ENCODE peak calls at places on chromosomes 5 and 9, in seven cellular contexts. One of them, this sample, is unnamed.

GRCh38 chr5:77129386-77129785 is 42.3 kb upstream of the ZBED3 start:
- DNase-seq in A549: peak; percentile 19
- DNase-seq in endothelial cell of umbilical vein: peak; percentile 17
- DNase-seq in K562: no peak
- DNase-seq in SK-N-SH: peak; percentile 46
- DNase-seq in H1: peak; percentile 74
- DNase-seq in HCT116: peak; percentile 16
- DNase-seq in this sample: peak; percentile 70

GRCh38 chr5:13814293-13814692 is 130.2 kb downstream of the DNAH5 start:
- DNase-seq in A549: no peak
- DNase-seq in endothelial cell of umbilical vein: no peak
- DNase-seq in K562: no peak
- DNase-seq in SK-N-SH: no peak
- DNase-seq in H1: no peak
- DNase-seq in HCT116: no peak
- DNase-seq in this sample: no peak

GRCh38 chr9:110288503-110288902 is 32.2 kb upstream of the TXN start:
- DNase-seq in A549: no peak
- DNase-seq in endothelial cell of umbilical vein: no peak
- DNase-seq in K562: no peak
- DNase-seq in SK-N-SH: no peak
- DNase-seq in H1: no peak
- DNase-seq in HCT116: no peak
- DNase-seq in this sample: no peak

GRCh38 chr9:91727316-91727861 is 222.6 kb downstream of the ROR2 start:
- DNase-seq in A549: peak; percentile 80
- DNase-seq in endothelial cell of umbilical vein: peak; percentile 50
- DNase-seq in K562: peak; percentile 73
- DNase-seq in SK-N-SH: peak; percentile 88
- DNase-seq in H1: peak; percentile 61
- DNase-seq in HCT116: peak; percentile 16
- DNase-seq in this sample: peak; percentile 51

GRCh38 chr9:124084087-124084486 is 72.5 kb downstream of the LHX2 start:
- DNase-seq in A549: no peak
- DNase-seq in endothelial cell of umbilical vein: no peak
- DNase-seq in K562: no peak
- DNase-seq in SK-N-SH: no peak
- DNase-seq in H1: no peak
- DNase-seq in HCT116: no peak
- DNase-seq in this sample: no peak

GRCh38 chr5:35247645-35248034 is 17.4 kb upstream of the PRLR start:
- DNase-seq in A549: no peak
- DNase-seq in endothelial cell of umbilical vein: peak; percentile 44
- DNase-seq in K562: no peak
- DNase-seq in SK-N-SH: no peak
- DNase-seq in H1: no peak
- DNase-seq in HCT116: no peak
- DNase-seq in this sample: no peak

GRCh38 chr5:1506242-1507015 is 17.3 kb downstream of the LPCAT1 start:
- DNase-seq in A549: no peak
- DNase-seq in endothelial cell of umbilical vein: no peak
- DNase-seq in K562: no peak
- DNase-seq in SK-N-SH: no peak
- DNase-seq in H1: no peak
- DNase-seq in HCT116: no peak
- DNase-seq in this sample: no peak

GRCh38 chr9:109371374-109371773 is 50.5 kb upstream of the EPB41L4B start:
- DNase-seq in A549: no peak
- DNase-seq in endothelial cell of umbilical vein: no peak
- DNase-seq in K562: no peak
- DNase-seq in SK-N-SH: no peak
- DNase-seq in H1: no peak
- DNase-seq in HCT116: no peak
- DNase-seq in this sample: no peak

GRCh38 chr9:121945849-121946248 is 147.3 kb downstream of the TTLL11 start:
- DNase-seq in A549: no peak
- DNase-seq in endothelial cell of umbilical vein: no peak
- DNase-seq in K562: no peak
- DNase-seq in SK-N-SH: no peak
- DNase-seq in H1: no peak
- DNase-seq in HCT116: no peak
- DNase-seq in this sample: no peak

GRCh38 chr9:4569101-4569500 is 78.8 kb downstream of the SLC1A1 start:
- DNase-seq in A549: no peak
- DNase-seq in endothelial cell of umbilical vein: no peak
- DNase-seq in K562: no peak
- DNase-seq in SK-N-SH: no peak
- DNase-seq in H1: no peak
- DNase-seq in HCT116: no peak
- DNase-seq in this sample: no peak

GRCh38 chr9:138050472-138051330 is 173.1 kb downstream of the CACNA1B start:
- DNase-seq in A549: no peak
- DNase-seq in endothelial cell of umbilical vein: no peak
- DNase-seq in K562: no peak
- DNase-seq in SK-N-SH: peak; percentile 16
- DNase-seq in H1: peak; percentile 41
- DNase-seq in HCT116: no peak
- DNase-seq in this sample: no peak

GRCh38 chr5:151470440-151470839 is 23.0 kb downstream of the SLC36A1 start:
- DNase-seq in A549: no peak
- DNase-seq in endothelial cell of umbilical vein: no peak
- DNase-seq in K562: no peak
- DNase-seq in SK-N-SH: no peak
- DNase-seq in H1: no peak
- DNase-seq in HCT116: no peak
- DNase-seq in this sample: no peak

GRCh38 chr5:157740211-157740610 is 3.3 kb upstream of the LSM11 start:
- DNase-seq in A549: peak; percentile 69
- DNase-seq in endothelial cell of umbilical vein: no peak
- DNase-seq in K562: peak; percentile 31
- DNase-seq in SK-N-SH: peak; percentile 27
- DNase-seq in H1: peak; percentile 45
- DNase-seq in HCT116: peak; percentile 19
- DNase-seq in this sample: peak; percentile 27

GRCh38 chr9:120310035-120310434 is 269.9 kb downstream of the CDK5RAP2 start:
- DNase-seq in A549: no peak
- DNase-seq in endothelial cell of umbilical vein: no peak
- DNase-seq in K562: no peak
- DNase-seq in SK-N-SH: peak; percentile 71
- DNase-seq in H1: no peak
- DNase-seq in HCT116: no peak
- DNase-seq in this sample: no peak

GRCh38 chr9:120308495-120308894 is 271.5 kb downstream of the CDK5RAP2 start:
- DNase-seq in A549: no peak
- DNase-seq in endothelial cell of umbilical vein: no peak
- DNase-seq in K562: no peak
- DNase-seq in SK-N-SH: no peak
- DNase-seq in H1: no peak
- DNase-seq in HCT116: no peak
- DNase-seq in this sample: peak; percentile 25

GRCh38 chr9:120306088-120306487 is 273.9 kb downstream of the CDK5RAP2 start:
- DNase-seq in A549: no peak
- DNase-seq in endothelial cell of umbilical vein: no peak
- DNase-seq in K562: no peak
- DNase-seq in SK-N-SH: no peak
- DNase-seq in H1: no peak
- DNase-seq in HCT116: no peak
- DNase-seq in this sample: no peak

GRCh38 chr9:120306561-120306960 is 273.4 kb downstream of the CDK5RAP2 start:
- DNase-seq in A549: no peak
- DNase-seq in endothelial cell of umbilical vein: no peak
- DNase-seq in K562: no peak
- DNase-seq in SK-N-SH: no peak
- DNase-seq in H1: no peak
- DNase-seq in HCT116: no peak
- DNase-seq in this sample: no peak

GRCh38 chr9:120307599-120307998 is 272.4 kb downstream of the CDK5RAP2 start:
- DNase-seq in A549: no peak
- DNase-seq in endothelial cell of umbilical vein: no peak
- DNase-seq in K562: no peak
- DNase-seq in SK-N-SH: no peak
- DNase-seq in H1: no peak
- DNase-seq in HCT116: no peak
- DNase-seq in this sample: no peak
- TF ChIP-seq MAX in A549: no peak
- TF ChIP-seq MAX in endothelial cell of umbilical vein: no peak
- TF ChIP-seq MAX in K562: no peak
- TF ChIP-seq MAX in SK-N-SH: no peak
- TF ChIP-seq MAX in H1: no peak
- TF ChIP-seq MAX in HCT116: no peak
- TF ChIP-seq MAX in this sample: no peak

GRCh38 chr5:132427285-132428146 is 58.0 kb downstream of the SLC22A5 start:
- DNase-seq in A549: no peak
- DNase-seq in endothelial cell of umbilical vein: no peak
- DNase-seq in K562: no peak
- DNase-seq in SK-N-SH: peak; percentile 36
- DNase-seq in H1: peak; percentile 43
- DNase-seq in HCT116: no peak
- DNase-seq in this sample: no peak
- TF ChIP-seq MAX in A549: no peak
- TF ChIP-seq MAX in endothelial cell of umbilical vein: no peak
- TF ChIP-seq MAX in K562: no peak
- TF ChIP-seq MAX in SK-N-SH: no peak
- TF ChIP-seq MAX in H1: no peak
- TF ChIP-seq MAX in HCT116: no peak
- TF ChIP-seq MAX in this sample: no peak

GRCh38 chr5:66830636-66831035 is 234.4 kb downstream of the MAST4 start:
- DNase-seq in A549: no peak
- DNase-seq in endothelial cell of umbilical vein: peak; percentile 69
- DNase-seq in K562: no peak
- DNase-seq in SK-N-SH: no peak
- DNase-seq in H1: no peak
- DNase-seq in HCT116: no peak
- DNase-seq in this sample: no peak

GRCh38 chr5:66828046-66828550 is 231.9 kb downstream of the MAST4 start:
- DNase-seq in A549: no peak
- DNase-seq in endothelial cell of umbilical vein: no peak
- DNase-seq in K562: no peak
- DNase-seq in SK-N-SH: no peak
- DNase-seq in H1: peak; percentile 49
- DNase-seq in HCT116: no peak
- DNase-seq in this sample: peak; percentile 21

GRCh38 chr5:66826696-66827095 is 230.5 kb downstream of the MAST4 start:
- DNase-seq in A549: no peak
- DNase-seq in endothelial cell of umbilical vein: no peak
- DNase-seq in K562: no peak
- DNase-seq in SK-N-SH: no peak
- DNase-seq in H1: no peak
- DNase-seq in HCT116: no peak
- DNase-seq in this sample: no peak

GRCh38 chr5:66829826-66830225 is 233.6 kb downstream of the MAST4 start:
- DNase-seq in A549: no peak
- DNase-seq in endothelial cell of umbilical vein: peak; percentile 96
- DNase-seq in K562: no peak
- DNase-seq in SK-N-SH: no peak
- DNase-seq in H1: no peak
- DNase-seq in HCT116: no peak
- DNase-seq in this sample: no peak

DNA sequence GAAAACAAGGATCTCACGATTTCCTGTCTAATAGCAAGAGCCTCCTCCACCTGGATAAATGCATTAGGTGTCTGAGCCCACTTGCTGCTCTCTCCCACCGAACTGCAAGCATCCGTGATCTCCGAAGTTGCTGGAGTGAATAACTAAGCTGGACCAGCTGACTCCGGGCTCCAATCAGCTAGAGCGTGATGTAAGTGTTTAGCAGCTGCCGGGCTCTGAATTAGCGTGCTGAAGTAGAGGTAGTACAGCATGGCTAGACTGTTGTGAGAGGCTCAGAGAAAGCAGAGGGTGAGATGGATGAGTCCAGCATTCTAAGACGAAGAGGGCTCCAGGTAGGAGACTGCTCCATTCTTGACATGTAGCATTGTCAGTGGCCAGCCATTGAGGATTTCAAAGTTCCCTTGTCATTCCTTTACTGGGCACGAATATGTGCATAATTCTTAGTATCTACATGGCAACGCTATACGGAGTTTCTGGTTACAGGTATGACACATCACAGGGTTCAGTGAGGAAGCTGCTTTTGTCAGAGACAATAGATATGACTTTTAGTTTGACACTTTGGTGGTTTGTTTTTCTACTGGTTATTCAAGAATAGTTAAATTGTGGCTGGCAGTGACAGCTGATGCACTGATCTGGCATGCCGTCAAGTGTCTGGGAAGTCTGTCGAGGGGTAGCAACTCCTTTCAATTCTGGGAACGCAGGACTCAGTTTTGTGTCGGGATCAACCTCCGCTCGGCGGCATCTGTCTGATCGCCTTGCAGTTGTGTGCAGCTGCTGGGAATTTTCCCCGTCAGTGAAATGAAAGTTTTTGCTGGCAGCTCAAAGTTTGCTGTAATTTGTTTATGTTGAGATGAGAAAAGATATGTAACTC is 232.6 kb downstream of the MAST4 start:
- DNase-seq in A549: no peak
- DNase-seq in endothelial cell of umbilical vein: peak; percentile 92
- DNase-seq in K562: no peak
- DNase-seq in SK-N-SH: peak; percentile 39
- DNase-seq in H1: peak; percentile 57
- DNase-seq in HCT116: no peak
- DNase-seq in this sample: peak; percentile 45
- TF ChIP-seq MAX in A549: no peak
- TF ChIP-seq MAX in endothelial cell of umbilical vein: no peak
- TF ChIP-seq MAX in K562: no peak
- TF ChIP-seq MAX in SK-N-SH: no peak
- TF ChIP-seq MAX in H1: no peak
- TF ChIP-seq MAX in HCT116: no peak
- TF ChIP-seq MAX in this sample: no peak

DNA sequence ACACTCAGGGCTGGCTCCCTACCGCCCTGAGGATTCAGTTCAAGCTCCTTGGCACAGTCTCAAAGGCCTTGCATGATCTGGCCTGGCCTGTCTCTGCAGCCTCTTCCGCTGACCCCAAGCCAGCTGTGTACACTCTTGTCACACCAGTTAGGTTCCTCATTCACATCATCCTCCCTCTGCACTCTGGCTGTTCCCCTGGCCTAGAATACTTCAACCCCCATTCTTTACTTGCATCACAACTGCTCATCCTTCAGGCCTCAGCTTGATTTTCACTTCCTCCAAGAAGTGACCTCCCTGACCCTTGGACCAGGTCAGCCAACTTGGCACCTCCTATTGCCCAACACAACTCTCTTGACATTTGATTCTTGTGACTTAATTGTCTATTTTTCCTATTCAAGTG is 18.9 kb upstream of the PFDN1 start:
- DNase-seq in A549: no peak
- DNase-seq in endothelial cell of umbilical vein: no peak
- DNase-seq in K562: no peak
- DNase-seq in SK-N-SH: no peak
- DNase-seq in H1: no peak
- DNase-seq in HCT116: no peak
- DNase-seq in this sample: no peak
- TF ChIP-seq MAX in A549: no peak
- TF ChIP-seq MAX in endothelial cell of umbilical vein: no peak
- TF ChIP-seq MAX in K562: no peak
- TF ChIP-seq MAX in SK-N-SH: no peak
- TF ChIP-seq MAX in H1: no peak
- TF ChIP-seq MAX in HCT116: no peak
- TF ChIP-seq MAX in this sample: no peak

GRCh38 chr9:114830546-114830945 is 24.7 kb upstream of the TNFSF15 start:
- DNase-seq in A549: no peak
- DNase-seq in endothelial cell of umbilical vein: no peak
- DNase-seq in K562: no peak
- DNase-seq in SK-N-SH: peak; percentile 16
- DNase-seq in H1: no peak
- DNase-seq in HCT116: no peak
- DNase-seq in this sample: no peak
- TF ChIP-seq MAX in A549: no peak
- TF ChIP-seq MAX in endothelial cell of umbilical vein: no peak
- TF ChIP-seq MAX in K562: no peak
- TF ChIP-seq MAX in SK-N-SH: no peak
- TF ChIP-seq MAX in H1: no peak
- TF ChIP-seq MAX in HCT116: no peak
- TF ChIP-seq MAX in this sample: no peak

GRCh38 chr9:31153250-31153840 is 1231.1 kb upstream of the ACO1 start:
- DNase-seq in A549: no peak
- DNase-seq in endothelial cell of umbilical vein: no peak
- DNase-seq in K562: no peak
- DNase-seq in SK-N-SH: no peak
- DNase-seq in H1: no peak
- DNase-seq in HCT116: no peak
- DNase-seq in this sample: no peak
- TF ChIP-seq MAX in A549: no peak
- TF ChIP-seq MAX in endothelial cell of umbilical vein: no peak
- TF ChIP-seq MAX in K562: no peak
- TF ChIP-seq MAX in SK-N-SH: no peak
- TF ChIP-seq MAX in H1: no peak
- TF ChIP-seq MAX in HCT116: no peak
- TF ChIP-seq MAX in this sample: no peak